ENCODE peak calls at places on chromosomes 1 and 21, in four cellular contexts. T is esophagus muscularis mucosa, E is cardiac fibroblast, U is brain microvascular endothelial cell. F is an unnamed sample.

GRCh38 chr1:22452401-22452963 is 831 bp downstream of the ZBTB40 start:
- DNase-seq in T (peak), E (peak), U (no peak), F (no peak)

GRCh38 chr1:218454700-218455282 is 109.7 kb downstream of the TGFB2 start:
- DNase-seq in T (no peak), E (no peak), U (no peak), F (no peak)

GRCh38 chr1:46380004-46380403 is 14.1 kb upstream of the FAAH start:
- DNase-seq in T (no peak), E (no peak), U (no peak), F (no peak)

GRCh38 chr1:72281637-72282270 is 585 bp downstream of the NEGR1 start:
- DNase-seq in T (no peak), E (no peak), U (no peak), F (no peak)

GRCh38 chr21:41967708-41968107 is 13.9 kb upstream of the C2CD2 start:
- DNase-seq in T (peak), E (no peak), U (no peak), F (no peak)

GRCh38 chr1:216111842-216112241 is 311.4 kb downstream of the USH2A start:
- DNase-seq in T (no peak), E (peak), U (no peak), F (no peak)

GRCh38 chr1:202701200-202701599 is 9.1 kb downstream of the SYT2 start:
- DNase-seq in T (no peak), E (no peak), U (no peak), F (no peak)

GRCh38 chr1:31568895-31569655 is 7.2 kb upstream of the TINAGL1 start:
- DNase-seq in T (no peak), E (no peak), U (no peak), F (peak)

GRCh38 chr1:183209533-183210158 is 23.6 kb downstream of the LAMC2 start:
- DNase-seq in T (no peak), E (peak), U (peak), F (no peak)

GRCh38 chr1:87512431-87512830 is 183.8 kb downstream of the LMO4 start:
- DNase-seq in T (no peak), E (no peak), U (no peak), F (no peak)

GRCh38 chr1:14607295-14607694 is 8.8 kb downstream of the KAZN start:
- DNase-seq in T (no peak), E (no peak), U (no peak), F (no peak)

GRCh38 chr1:9151326-9151860 is 22.5 kb upstream of the GPR157 start:
- DNase-seq in T (no peak), E (no peak), U (no peak), F (no peak)

GRCh38 chr1:213269829-213270228 is 218.8 kb downstream of the RPS6KC1 start:
- DNase-seq in T (no peak), E (no peak), U (no peak), F (no peak)

GRCh38 chr1:159009287-159009686 is 420 bp upstream of the IFI16 start:
- DNase-seq in T (no peak), E (no peak), U (no peak), F (no peak)

GRCh38 chr21:32367158-32367557 is 25.7 kb downstream of the URB1 start:
- DNase-seq in T (no peak), E (peak), U (no peak), F (no peak)

GRCh38 chr21:10463156-10463555 is 58.2 kb upstream of the TPTE start:
- DNase-seq in T (no peak), E (no peak), U (no peak), F (no peak)

GRCh38 chr1:235093013-235093618 is 35.5 kb downstream of the TOMM20 start:
- DNase-seq in T (no peak), E (peak), U (peak), F (no peak)

GRCh38 chr1:108502624-108503023 is 52.5 kb downstream of the NBPF6 start:
- DNase-seq in T (no peak), E (peak), U (peak), F (no peak)

GRCh38 chr1:233295775-233296322 is 324 bp upstream of the PCNX2 start:
- DNase-seq in T (no peak), E (peak), U (no peak), F (no peak)

GRCh38 chr21:39326607-39327307 is 13.3 kb upstream of the BRWD1 start:
- DNase-seq in T (no peak), E (no peak), U (no peak), F (no peak)

GRCh38 chr1:89546082-89546889 is 21.7 kb downstream of the LRRC8B start:
- DNase-seq in T (no peak), E (peak), U (peak), F (no peak)

GRCh38 chr1:6330410-6330827 is 63.1 kb downstream of the ACOT7 start:
- DNase-seq in T (no peak), E (peak), U (no peak), F (no peak)

GRCh38 chr1:13951793-13952751 is 252.1 kb downstream of the PRDM2 start:
- DNase-seq in T (no peak), E (peak), U (no peak), F (no peak)

GRCh38 chr21:15058718-15059316 is 6.0 kb downstream of the NRIP1 start:
- DNase-seq in T (no peak), E (peak), U (peak), F (no peak)

GRCh38 chr21:19244502-19245187 is 841.1 kb upstream of the TMPRSS15 start:
- DNase-seq in T (no peak), E (no peak), U (no peak), F (no peak)

GRCh38 chr1:44677201-44677520 is 2.6 kb downstream of the ARMH1 start:
- DNase-seq in T (no peak), E (peak), U (peak), F (no peak)

GRCh38 chr1:160800142-160800541 is 4.2 kb downstream of the LY9 start:
- DNase-seq in T (no peak), E (no peak), U (no peak), F (no peak)

GRCh38 chr1:16387201-16388185 is 20.5 kb downstream of the SZRD1 start:
- DNase-seq in T (no peak), E (no peak), U (no peak), F (no peak)

GRCh38 chr21:30839304-30839703 is 9.7 kb upstream of the KRTAP7-1 start:
- DNase-seq in T (no peak), E (peak), U (peak), F (no peak)
- TF ChIP-seq CTCF in T (no peak), E (peak), U (peak), F (no peak)

GRCh38 chr1:220186752-220187151 is 85.5 kb downstream of the RAB3GAP2 start:
- DNase-seq in T (no peak), E (no peak), U (no peak), F (no peak)

GRCh38 chr1:220184503-220184902 is 87.8 kb downstream of the RAB3GAP2 start:
- DNase-seq in T (no peak), E (no peak), U (no peak), F (no peak)

DNA sequence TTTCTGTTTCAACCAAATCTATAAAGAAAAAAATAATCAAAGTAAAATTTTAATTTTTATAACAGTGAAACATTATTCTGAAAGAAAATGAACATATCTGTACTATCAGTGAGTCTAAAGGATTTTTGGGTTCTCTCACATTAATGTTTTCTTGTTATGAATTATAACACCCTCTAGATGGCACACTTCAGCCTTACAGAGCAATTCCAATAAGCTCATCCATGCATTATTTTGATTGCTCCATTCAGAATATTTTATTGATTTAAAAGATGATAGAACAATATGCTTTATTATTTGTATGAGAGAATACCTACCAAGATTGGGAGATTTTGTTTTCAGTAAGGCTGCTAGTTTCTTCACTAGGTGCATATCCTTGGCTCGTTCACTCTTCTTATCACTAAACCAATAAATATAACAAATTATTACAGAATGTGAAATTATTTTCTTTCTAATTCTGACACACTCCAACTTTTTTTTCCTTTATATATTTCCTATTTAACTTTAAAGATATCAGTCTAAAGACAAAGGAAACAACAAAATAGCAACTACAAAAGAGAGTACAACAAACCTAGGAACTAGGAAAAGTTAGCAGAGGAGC is 82.4 kb downstream of the RAB3GAP2 start:
- DNase-seq in T (no peak), E (peak), U (no peak), F (no peak)
- TF ChIP-seq CTCF in T (peak), E (peak), U (peak), F (no peak)

GRCh38 chr1:32964461-32965250 is at the start of gene RNF19B:
- DNase-seq in T (peak), E (peak), U (peak), F (no peak)
- TF ChIP-seq CTCF in T (no peak), E (no peak), U (no peak), F (no peak)

GRCh38 chr1:76474922-76475321 is 392.4 kb upstream of the ST6GALNAC5 start:
- DNase-seq in T (no peak), E (no peak), U (no peak), F (no peak)
- TF ChIP-seq CTCF in T (no peak), E (no peak), U (no peak), F (no peak)

GRCh38 chr1:173297798-173298391 is 90.8 kb upstream of the TNFSF4 start:
- DNase-seq in T (no peak), E (no peak), U (no peak), F (no peak)
- TF ChIP-seq CTCF in T (no peak), E (no peak), U (no peak), F (no peak)

GRCh38 chr1:156103521-156103947 is 11.0 kb upstream of the LMNA start:
- DNase-seq in T (no peak), E (peak), U (no peak), F (no peak)
- TF ChIP-seq CTCF in T (no peak), E (no peak), U (no peak), F (no peak)